ENCODE peak calls at places on chromosomes 7 and 10, in seven cellular contexts. G is IMR-90, M is mesenchymal stem cell, P is H1, V is neuronal stem cell, B is H9, C is trophoblast cell. W is an unnamed sample.

GRCh38 chr10:86721232-86721631 is 35.2 kb upstream of the BMPR1A start:
- DNase-seq in G (no peak), M (no peak), P (no peak), V (no peak), B (no peak), C (no peak), W (peak)

GRCh38 chr7:6221340-6222319 is 50.8 kb downstream of the CYTH3 start:
- DNase-seq in G (peak), M (peak), P (no peak), V (no peak), B (no peak), C (peak), W (no peak)

GRCh38 chr10:44975487-44976331 is 2.9 kb downstream of the DEPP1 start:
- DNase-seq in G (peak), M (peak), P (no peak), V (no peak), B (peak), C (peak), W (peak)

GRCh38 chr10:70832236-70832635 is 16.5 kb downstream of the SGPL1 start:
- DNase-seq in G (no peak), M (peak), P (no peak), V (no peak), B (no peak), C (no peak), W (no peak)

GRCh38 chr10:100037758-100038315 is 28.1 kb upstream of the DNMBP start:
- DNase-seq in G (no peak), M (no peak), P (no peak), V (no peak), B (no peak), C (peak), W (no peak)

GRCh38 chr10:97685395-97685958 is 1.6 kb downstream of the AVPI1 start:
- DNase-seq in G (peak), M (peak), P (no peak), V (no peak), B (peak), C (peak), W (peak)

GRCh38 chr10:104981995-104982394 is 340.9 kb downstream of the SORCS3 start:
- DNase-seq in G (no peak), M (no peak), P (no peak), V (no peak), B (no peak), C (no peak), W (no peak)

GRCh38 chr10:20248309-20248708 is 432.1 kb downstream of the PLXDC2 start:
- DNase-seq in G (no peak), M (no peak), P (no peak), V (no peak), B (no peak), C (no peak), W (no peak)

GRCh38 chr7:139231513-139232376 is 708 bp downstream of the UBN2 start:
- DNase-seq in G (peak), M (peak), P (peak), V (peak), B (peak), C (peak), W (peak)

GRCh38 chr10:33735463-33735862 is 401.0 kb upstream of the NRP1 start:
- DNase-seq in G (peak), M (peak), P (no peak), V (no peak), B (no peak), C (peak), W (no peak)

GRCh38 chr7:156616269-156617202 is 24.0 kb upstream of the RNF32 start:
- DNase-seq in G (peak), M (no peak), P (no peak), V (no peak), B (no peak), C (no peak), W (peak)

GRCh38 chr7:20083781-20084180 is 133.4 kb downstream of the MACC1 start:
- DNase-seq in G (peak), M (peak), P (no peak), V (no peak), B (no peak), C (peak), W (peak)

GRCh38 chr7:116598278-116598677 is 73.4 kb downstream of the CAV1 start:
- DNase-seq in G (no peak), M (no peak), P (no peak), V (no peak), B (no peak), C (peak), W (peak)

GRCh38 chr10:133144771-133145170 is 15.2 kb upstream of the KNDC1 start:
- DNase-seq in G (no peak), M (no peak), P (no peak), V (no peak), B (peak), C (no peak), W (no peak)

GRCh38 chr7:107213193-107213788 is 44.5 kb downstream of the HBP1 start:
- DNase-seq in G (no peak), M (no peak), P (no peak), V (no peak), B (peak), C (no peak), W (no peak)

GRCh38 chr7:132434041-132434440 is 142.2 kb downstream of the PLXNA4 start:
- DNase-seq in G (no peak), M (no peak), P (no peak), V (no peak), B (no peak), C (no peak), W (no peak)

GRCh38 chr7:132433286-132433685 is 143.0 kb downstream of the PLXNA4 start:
- DNase-seq in G (no peak), M (no peak), P (no peak), V (no peak), B (no peak), C (no peak), W (no peak)

GRCh38 chr7:132437730-132438129 is 138.5 kb downstream of the PLXNA4 start:
- DNase-seq in G (no peak), M (peak), P (no peak), V (no peak), B (no peak), C (no peak), W (no peak)

GRCh38 chr7:132435016-132435990 is 141.0 kb downstream of the PLXNA4 start:
- DNase-seq in G (no peak), M (no peak), P (no peak), V (no peak), B (no peak), C (peak), W (no peak)

GRCh38 chr7:132436121-132436520 is 140.1 kb downstream of the PLXNA4 start:
- DNase-seq in G (no peak), M (no peak), P (no peak), V (no peak), B (no peak), C (peak), W (no peak)
- H3K18ac ChIP-seq in G (no peak), M (no peak), P (no peak), V (no peak), B (no peak), C (no peak), W (no peak)

GRCh38 chr10:21934307-21934706 is 69.2 kb downstream of the DNAJC1 start:
- DNase-seq in G (peak), M (peak), P (no peak), V (no peak), B (no peak), C (no peak), W (no peak)
- H4K8ac ChIP-seq in G (no peak), M (no peak), P (no peak), V (no peak), B (no peak), C (no peak), W (no peak)

DNA sequence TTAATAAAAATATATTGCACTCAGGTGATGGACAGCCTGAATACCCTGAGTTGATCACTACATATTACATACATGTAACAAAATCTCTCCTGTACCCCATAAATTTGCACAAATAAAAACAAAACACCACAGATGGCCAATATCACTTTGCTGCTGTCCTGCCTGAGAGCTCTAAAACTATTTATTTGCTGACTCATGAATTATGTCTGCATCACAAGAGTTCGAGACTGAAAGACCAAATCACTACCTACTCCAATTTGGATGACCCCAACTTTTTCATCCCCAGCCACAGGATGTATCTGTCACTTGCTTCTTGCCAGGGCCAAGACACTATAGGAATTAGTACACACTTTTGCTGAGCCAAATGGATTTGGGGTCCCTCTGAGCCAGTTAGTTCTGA is 409.7 kb upstream of the NFE2L3 start:
- DNase-seq in G (no peak), M (no peak), P (no peak), V (no peak), B (no peak), C (no peak), W (no peak)
- H3K18ac ChIP-seq in G (no peak), M (no peak), P (no peak), V (no peak), B (no peak), C (no peak), W (no peak)

DNA sequence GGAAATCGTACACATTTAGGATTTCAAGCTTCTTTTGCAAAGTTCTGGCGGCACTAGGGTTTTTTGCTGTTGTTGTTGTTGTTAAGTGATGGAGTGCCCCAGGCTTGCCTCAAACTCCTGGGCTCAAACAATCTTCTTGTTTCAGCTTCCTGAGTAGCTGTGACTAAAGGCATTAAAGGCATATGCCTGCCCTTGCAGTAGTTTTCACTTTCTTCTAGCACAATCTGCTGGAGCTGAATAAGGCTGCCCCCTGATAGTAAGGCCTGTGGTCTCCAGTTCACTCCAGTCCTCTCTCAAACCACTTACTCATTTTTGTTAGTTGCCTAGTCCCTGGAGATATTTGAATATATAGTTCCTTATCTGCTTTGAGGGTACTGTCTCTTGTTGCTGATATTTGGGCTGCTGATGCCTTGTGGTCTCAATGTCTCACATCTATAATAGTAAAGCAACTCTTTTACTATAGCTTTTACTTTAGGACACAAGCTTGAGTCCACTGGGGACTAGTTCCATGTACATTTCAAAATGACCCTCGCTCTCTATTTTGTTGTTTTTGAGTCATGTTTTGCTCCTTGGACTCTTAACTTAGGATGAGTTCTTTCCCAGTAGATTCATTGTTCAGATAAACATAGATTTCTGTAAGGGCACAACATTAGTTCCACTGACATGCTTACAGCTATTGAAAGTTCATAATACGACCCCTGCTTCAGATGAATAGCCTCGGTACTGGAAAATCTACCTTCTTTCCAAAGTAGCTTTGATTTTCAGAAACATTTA is 25.5 kb downstream of the PHF14 start:
- DNase-seq in G (peak), M (peak), P (no peak), V (no peak), B (no peak), C (no peak), W (no peak)
- H4K8ac ChIP-seq in G (no peak), M (no peak), P (no peak), V (no peak), B (no peak), C (no peak), W (no peak)

W was measured in mesendoderm.